ENCODE peak calls at places on chromosomes 6 and 20, in ten cellular contexts. V, K, C, S, G, M, J, I, L and X are unnamed samples.

GRCh38 chr6:39714802-39715201 is 10.4 kb downstream of the KIF6 start:
- DNase-seq in V (no peak), K (no peak), C (no peak), S (no peak), G (no peak), M (no peak), J (no peak), I (no peak), L (no peak), X (no peak)

GRCh38 chr6:143745160-143746133 is 67.7 kb downstream of the PHACTR2 start:
- DNase-seq in V (peak; percentile 72), K (no peak), C (no peak), S (no peak), G (no peak), M (peak; percentile 46), J (peak; percentile 67), I (peak; percentile 80), L (peak; percentile 53), X (peak; percentile 93)

GRCh38 chr20:50191566-50192363 is 1.1 kb downstream of the CEBPB start:
- DNase-seq in V (peak; percentile 78), K (no peak), C (no peak), S (peak; percentile 91), G (peak; percentile 94), M (peak; percentile 68), J (peak; percentile 66), I (no peak), L (peak; percentile 73), X (peak; percentile 58)

GRCh38 chr6:147666254-147666653 is 157.8 kb downstream of the SAMD5 start:
- DNase-seq in V (no peak), K (no peak), C (no peak), S (no peak), G (no peak), M (no peak), J (no peak), I (no peak), L (no peak), X (no peak)

GRCh38 chr20:20664795-20665194 is 47.6 kb downstream of the RALGAPA2 start:
- DNase-seq in V (peak; percentile 41), K (no peak), C (no peak), S (no peak), G (no peak), M (no peak), J (peak; percentile 22), I (peak; percentile 4), L (no peak), X (peak; percentile 52)

GRCh38 chr6:148242180-148242579 is 100.5 kb upstream of the SASH1 start:
- DNase-seq in V (no peak), K (peak; percentile 66), C (no peak), S (no peak), G (no peak), M (no peak), J (peak; percentile 26), I (no peak), L (no peak), X (no peak)

GRCh38 chr6:125511809-125512341 is 210.1 kb upstream of the HDDC2 start:
- DNase-seq in V (no peak), K (no peak), C (no peak), S (no peak), G (no peak), M (no peak), J (no peak), I (peak; percentile 32), L (no peak), X (peak; percentile 49)

GRCh38 chr6:53020005-53020744 is 25.1 kb upstream of the GSTA4 start:
- DNase-seq in V (no peak), K (no peak), C (no peak), S (no peak), G (no peak), M (no peak), J (no peak), I (no peak), L (no peak), X (peak; percentile 88)

GRCh38 chr6:170206317-170206621 is 84.6 kb downstream of the DLL1 start:
- DNase-seq in V (no peak), K (peak; percentile 64), C (no peak), S (no peak), G (no peak), M (no peak), J (no peak), I (no peak), L (peak; percentile 20), X (no peak)

GRCh38 chr6:52953911-52954839 is 40.9 kb downstream of the GSTA4 start:
- DNase-seq in V (no peak), K (no peak), C (no peak), S (no peak), G (no peak), M (no peak), J (no peak), I (no peak), L (no peak), X (no peak)

GRCh38 chr6:103995571-103995970 is 864.1 kb downstream of the HACE1 start:
- DNase-seq in V (no peak), K (no peak), C (no peak), S (no peak), G (no peak), M (no peak), J (no peak), I (no peak), L (no peak), X (no peak)

GRCh38 chr20:8424010-8424409 is 291.9 kb downstream of the PLCB1 start:
- DNase-seq in V (no peak), K (no peak), C (no peak), S (no peak), G (no peak), M (no peak), J (peak; percentile 18), I (no peak), L (no peak), X (peak; percentile 70)

GRCh38 chr6:29419516-29419915 is 4.8 kb downstream of the OR12D1 start:
- DNase-seq in V (no peak), K (no peak), C (no peak), S (no peak), G (no peak), M (no peak), J (no peak), I (no peak), L (no peak), X (no peak)

GRCh38 chr6:29414588-29414987 is at the start of gene OR12D1:
- DNase-seq in V (peak; percentile 59), K (no peak), C (no peak), S (no peak), G (no peak), M (no peak), J (no peak), I (no peak), L (no peak), X (no peak)
- TF ChIP-seq CTCF in V (peak; percentile 64), K (no peak), C (no peak), S (no peak), G (no peak), M (peak; percentile 38), J (no peak), I (no peak), L (no peak), X (no peak)

DNA sequence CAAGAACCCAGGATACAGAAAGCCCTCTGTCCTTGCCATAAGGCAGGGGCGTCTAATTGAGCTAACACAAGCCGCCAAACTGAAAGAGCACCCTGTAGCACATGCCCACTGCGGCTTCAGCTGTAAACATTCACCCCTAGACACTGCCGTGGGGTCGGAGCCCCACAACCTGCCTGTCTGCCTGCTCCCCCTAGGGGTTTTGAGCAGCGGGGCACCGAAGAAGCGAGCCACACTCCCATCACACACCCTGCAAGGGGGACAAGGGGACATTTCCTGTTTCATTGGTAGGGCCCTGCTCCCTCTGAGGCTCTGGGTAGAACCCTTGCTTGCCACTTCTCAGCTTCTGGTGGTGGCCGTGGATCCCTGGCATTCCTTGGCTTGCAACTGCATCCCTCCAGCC is 45.2 kb upstream of the BCLAF1 start:
- DNase-seq in V (peak; percentile 74), K (peak; percentile 82), C (no peak), S (no peak), G (no peak), M (no peak), J (no peak), I (no peak), L (no peak), X (no peak)
- TF ChIP-seq CTCF in V (peak; percentile 63), K (no peak), C (no peak), S (no peak), G (no peak), M (peak; percentile 38), J (no peak), I (no peak), L (peak; percentile 12), X (peak; percentile 13)

GRCh38 chr6:17987576-17988421 is at the start of gene KIF13A:
- DNase-seq in V (peak; percentile 68), K (peak; percentile 94), C (peak; percentile 23), S (peak; percentile 86), G (peak; percentile 94), M (peak; percentile 61), J (peak; percentile 73), I (no peak), L (peak; percentile 76), X (peak; percentile 57)
- TF ChIP-seq CTCF in V (no peak), K (peak; percentile 16), C (peak; percentile 34), S (no peak), G (peak; percentile 47), M (peak; percentile 43), J (no peak), I (peak; percentile 20), L (no peak), X (peak; percentile 19)

GRCh38 chr6:1313755-1314503 is 2.0 kb downstream of the FOXQ1 start:
- DNase-seq in V (peak; percentile 76), K (no peak), C (no peak), S (peak; percentile 85), G (peak; percentile 92), M (peak; percentile 57), J (peak; percentile 42), I (no peak), L (peak; percentile 46), X (no peak)
- TF ChIP-seq CTCF in V (peak; percentile 23), K (peak; percentile 68), C (no peak), S (peak; percentile 69), G (peak; percentile 87), M (peak; percentile 69), J (peak; percentile 35), I (no peak), L (peak; percentile 27), X (peak; percentile 38)